ENCODE peak calls at places on chromosomes 16 and 17, in six cellular contexts. Q, F, Z, E, L and Y are unnamed samples.

GRCh38 chr16:66486199-66486772 is 59.2 kb downstream of the BEAN1 start:
- DNase-seq in Q (no peak), F (peak), Z (no peak), E (no peak), L (no peak), Y (no peak)

GRCh38 chr16:88445583-88445960 is 7.5 kb upstream of the ZFPM1 start:
- DNase-seq in Q (no peak), F (no peak), Z (no peak), E (no peak), L (no peak), Y (no peak)

GRCh38 chr16:57923841-57924240 is 47.1 kb downstream of the CNGB1 start:
- DNase-seq in Q (no peak), F (no peak), Z (no peak), E (no peak), L (no peak), Y (no peak)

GRCh38 chr16:50326835-50327465 is 41.8 kb downstream of the BRD7 start:
- DNase-seq in Q (peak), F (peak), Z (no peak), E (peak), L (peak), Y (peak)

GRCh38 chr17:66775881-66776400 is 59.0 kb upstream of the CACNG5 start:
- DNase-seq in Q (no peak), F (no peak), Z (no peak), E (no peak), L (no peak), Y (peak)

GRCh38 chr16:85718682-85719081 is 29.9 kb upstream of the GINS2 start:
- DNase-seq in Q (no peak), F (no peak), Z (no peak), E (no peak), L (peak), Y (peak)

GRCh38 chr17:80008383-80008840 is 27.3 kb downstream of the TBC1D16 start:
- DNase-seq in Q (peak), F (peak), Z (peak), E (peak), L (peak), Y (peak)

GRCh38 chr16:27434141-27435051 is 32.4 kb downstream of the IL21R start:
- DNase-seq in Q (no peak), F (peak), Z (peak), E (no peak), L (no peak), Y (no peak)

GRCh38 chr17:35010093-35010492 is 29.8 kb downstream of the LIG3 start:
- DNase-seq in Q (no peak), F (no peak), Z (no peak), E (no peak), L (no peak), Y (no peak)

GRCh38 chr17:81608082-81608481 is 28.8 kb downstream of the NPLOC4 start:
- DNase-seq in Q (no peak), F (no peak), Z (no peak), E (no peak), L (no peak), Y (no peak)

GRCh38 chr16:4239020-4239419 is 2.9 kb downstream of the SRL start:
- DNase-seq in Q (no peak), F (no peak), Z (no peak), E (no peak), L (no peak), Y (no peak)

GRCh38 chr17:51371732-51372151 is 111.4 kb downstream of the UTP18 start:
- DNase-seq in Q (peak), F (no peak), Z (no peak), E (peak), L (peak), Y (peak)

GRCh38 chr16:85465328-85466307 is 147.5 kb upstream of the GSE1 start:
- DNase-seq in Q (no peak), F (no peak), Z (peak), E (no peak), L (peak), Y (no peak)

GRCh38 chr17:72594248-72594647 is 473.4 kb downstream of the SOX9 start:
- DNase-seq in Q (no peak), F (no peak), Z (no peak), E (no peak), L (no peak), Y (no peak)

GRCh38 chr16:30368122-30368791 is 2.0 kb downstream of the TBC1D10B start:
- DNase-seq in Q (no peak), F (no peak), Z (no peak), E (peak), L (no peak), Y (peak)

GRCh38 chr16:75209944-75210343 is 3.0 kb upstream of the CTRB2 start:
- DNase-seq in Q (no peak), F (no peak), Z (no peak), E (no peak), L (no peak), Y (no peak)

GRCh38 chr16:26071383-26071782 is 379.6 kb downstream of the HS3ST4 start:
- DNase-seq in Q (no peak), F (no peak), Z (no peak), E (no peak), L (no peak), Y (no peak)

GRCh38 chr16:83215417-83216001 is 588.7 kb downstream of the CDH13 start:
- DNase-seq in Q (peak), F (peak), Z (no peak), E (no peak), L (peak), Y (peak)

GRCh38 chr17:28481081-28481571 is 7.7 kb downstream of the SLC13A2 start:
- DNase-seq in Q (no peak), F (no peak), Z (no peak), E (no peak), L (no peak), Y (no peak)

GRCh38 chr17:34306466-34306865 is 12.8 kb upstream of the CCL8 start:
- DNase-seq in Q (no peak), F (no peak), Z (no peak), E (peak), L (peak), Y (peak)

GRCh38 chr17:56914641-56915263 is 903 bp upstream of the TRIM25 start:
- DNase-seq in Q (no peak), F (no peak), Z (no peak), E (no peak), L (peak), Y (no peak)

GRCh38 chr16:12354296-12354818 is 377.8 kb downstream of the SNX29 start:
- DNase-seq in Q (no peak), F (no peak), Z (no peak), E (no peak), L (no peak), Y (no peak)

GRCh38 chr17:29149431-29150064 is 30.6 kb downstream of the MYO18A start:
- DNase-seq in Q (no peak), F (no peak), Z (peak), E (no peak), L (no peak), Y (no peak)

GRCh38 chr16:49653577-49653976 is 202.3 kb downstream of the ZNF423 start:
- DNase-seq in Q (no peak), F (no peak), Z (no peak), E (no peak), L (no peak), Y (no peak)

GRCh38 chr16:80717611-80718010 is 86.8 kb downstream of the CDYL2 start:
- DNase-seq in Q (no peak), F (no peak), Z (no peak), E (no peak), L (no peak), Y (no peak)

GRCh38 chr17:81428121-81428515 is 32.9 kb downstream of the BAHCC1 start:
- DNase-seq in Q (no peak), F (no peak), Z (no peak), E (no peak), L (no peak), Y (no peak)

GRCh38 chr17:31803494-31804213 is 55.4 kb downstream of the COPRS start:
- DNase-seq in Q (no peak), F (no peak), Z (no peak), E (peak), L (peak), Y (no peak)

GRCh38 chr17:75872434-75873351 is 5.7 kb downstream of the TRIM47 start:
- DNase-seq in Q (no peak), F (peak), Z (peak), E (peak), L (peak), Y (peak)

GRCh38 chr16:2459647-2460390 is at the start of gene TEDC2:
- DNase-seq in Q (peak), F (peak), Z (peak), E (peak), L (peak), Y (peak)

GRCh38 chr16:80507538-80507937 is 33.3 kb upstream of the DYNLRB2 start:
- DNase-seq in Q (no peak), F (no peak), Z (peak), E (no peak), L (no peak), Y (no peak)

GRCh38 chr17:63700528-63701441 is 860 bp upstream of the LIMD2 start:
- DNase-seq in Q (peak), F (peak), Z (peak), E (no peak), L (no peak), Y (peak)

GRCh38 chr16:3187798-3188674 is at the start of gene OR1F1:
- DNase-seq in Q (peak), F (peak), Z (no peak), E (peak), L (no peak), Y (peak)

GRCh38 chr17:61477204-61477834 is 25.1 kb downstream of the TBX4 start:
- DNase-seq in Q (no peak), F (no peak), Z (no peak), E (no peak), L (no peak), Y (peak)

GRCh38 chr17:75904749-75905521 is at the start of gene MRPL38:
- DNase-seq in Q (peak), F (peak), Z (peak), E (peak), L (peak), Y (peak)

GRCh38 chr17:69695646-69696045 is 281.1 kb downstream of the MAP2K6 start:
- DNase-seq in Q (no peak), F (no peak), Z (no peak), E (no peak), L (no peak), Y (no peak)

GRCh38 chr17:58120195-58120822 is 27.9 kb upstream of the OR4D1 start:
- DNase-seq in Q (peak), F (peak), Z (no peak), E (peak), L (peak), Y (peak)